ENCODE peak calls at places on chromosomes 12 and 14, in eight cellular contexts. One of them, this sample, is unnamed.
A peak's percentile ranks its signal among the peaks of the same experiment; 100 is the strongest.

GRCh38 chr14:53470351-53471043 is 317.4 kb upstream of the DDHD1 start:
- DNase-seq in IMR-90: peak; percentile 60
- DNase-seq in ovary: no peak
- DNase-seq in GM23338: no peak
- DNase-seq in fibroblast of villous mesenchyme: no peak
- DNase-seq in activated CD4-positive, alpha-beta T cell treated with anti-CD3 and anti-CD28 coated beads for 48 hours: no peak
- DNase-seq in stimulated activated CD4-positive, alpha-beta T cell treated with anti-CD3 and anti-CD28 coated beads, Interleukin-15, amount 100 ng/mL, for 1 hour: no peak
- DNase-seq in substantia nigra: no peak
- DNase-seq in this sample: no peak

GRCh38 chr14:54671537-54671936 is 104.6 kb downstream of the SAMD4A start:
- DNase-seq in IMR-90: no peak
- DNase-seq in ovary: no peak
- DNase-seq in GM23338: no peak
- DNase-seq in fibroblast of villous mesenchyme: no peak
- DNase-seq in activated CD4-positive, alpha-beta T cell treated with anti-CD3 and anti-CD28 coated beads for 48 hours: no peak
- DNase-seq in stimulated activated CD4-positive, alpha-beta T cell treated with anti-CD3 and anti-CD28 coated beads, Interleukin-15, amount 100 ng/mL, for 1 hour: no peak
- DNase-seq in substantia nigra: no peak
- DNase-seq in this sample: no peak

GRCh38 chr12:54350743-54351142 is 13.5 kb downstream of the GPR84 start:
- DNase-seq in IMR-90: no peak
- DNase-seq in ovary: no peak
- DNase-seq in GM23338: peak; percentile 57
- DNase-seq in fibroblast of villous mesenchyme: no peak
- DNase-seq in activated CD4-positive, alpha-beta T cell treated with anti-CD3 and anti-CD28 coated beads for 48 hours: no peak
- DNase-seq in stimulated activated CD4-positive, alpha-beta T cell treated with anti-CD3 and anti-CD28 coated beads, Interleukin-15, amount 100 ng/mL, for 1 hour: no peak
- DNase-seq in substantia nigra: no peak
- DNase-seq in this sample: no peak

GRCh38 chr12:49872781-49873181 is 29.9 kb upstream of the BCDIN3D start:
- DNase-seq in IMR-90: peak; percentile 54
- DNase-seq in ovary: peak; percentile 34
- DNase-seq in GM23338: no peak
- DNase-seq in fibroblast of villous mesenchyme: peak; percentile 35
- DNase-seq in activated CD4-positive, alpha-beta T cell treated with anti-CD3 and anti-CD28 coated beads for 48 hours: no peak
- DNase-seq in stimulated activated CD4-positive, alpha-beta T cell treated with anti-CD3 and anti-CD28 coated beads, Interleukin-15, amount 100 ng/mL, for 1 hour: no peak
- DNase-seq in substantia nigra: no peak
- DNase-seq in this sample: peak; percentile 5

GRCh38 chr12:4215862-4216541 is 57.6 kb upstream of the CCND2 start:
- DNase-seq in IMR-90: no peak
- DNase-seq in ovary: no peak
- DNase-seq in GM23338: no peak
- DNase-seq in fibroblast of villous mesenchyme: no peak
- DNase-seq in activated CD4-positive, alpha-beta T cell treated with anti-CD3 and anti-CD28 coated beads for 48 hours: peak; percentile 37
- DNase-seq in stimulated activated CD4-positive, alpha-beta T cell treated with anti-CD3 and anti-CD28 coated beads, Interleukin-15, amount 100 ng/mL, for 1 hour: no peak
- DNase-seq in substantia nigra: no peak
- DNase-seq in this sample: no peak

GRCh38 chr14:84254205-84254788 is 1275.6 kb upstream of the FLRT2 start:
- DNase-seq in IMR-90: no peak
- DNase-seq in ovary: no peak
- DNase-seq in GM23338: peak; percentile 34
- DNase-seq in fibroblast of villous mesenchyme: peak; percentile 47
- DNase-seq in activated CD4-positive, alpha-beta T cell treated with anti-CD3 and anti-CD28 coated beads for 48 hours: no peak
- DNase-seq in stimulated activated CD4-positive, alpha-beta T cell treated with anti-CD3 and anti-CD28 coated beads, Interleukin-15, amount 100 ng/mL, for 1 hour: no peak
- DNase-seq in substantia nigra: no peak
- DNase-seq in this sample: no peak

GRCh38 chr14:36504805-36505192 is 15.2 kb downstream of the NKX2-1 start:
- DNase-seq in IMR-90: no peak
- DNase-seq in ovary: no peak
- DNase-seq in GM23338: peak; percentile 84
- DNase-seq in fibroblast of villous mesenchyme: no peak
- DNase-seq in activated CD4-positive, alpha-beta T cell treated with anti-CD3 and anti-CD28 coated beads for 48 hours: no peak
- DNase-seq in stimulated activated CD4-positive, alpha-beta T cell treated with anti-CD3 and anti-CD28 coated beads, Interleukin-15, amount 100 ng/mL, for 1 hour: no peak
- DNase-seq in substantia nigra: no peak
- DNase-seq in this sample: no peak

GRCh38 chr12:12985817-12986408 is 14.2 kb downstream of the HEBP1 start:
- DNase-seq in IMR-90: peak; percentile 17
- DNase-seq in ovary: no peak
- DNase-seq in GM23338: peak; percentile 91
- DNase-seq in fibroblast of villous mesenchyme: no peak
- DNase-seq in activated CD4-positive, alpha-beta T cell treated with anti-CD3 and anti-CD28 coated beads for 48 hours: peak; percentile 44
- DNase-seq in stimulated activated CD4-positive, alpha-beta T cell treated with anti-CD3 and anti-CD28 coated beads, Interleukin-15, amount 100 ng/mL, for 1 hour: no peak
- DNase-seq in substantia nigra: no peak
- DNase-seq in this sample: no peak

GRCh38 chr14:73786632-73786941 is 65.0 kb upstream of the PTGR2 start:
- DNase-seq in IMR-90: peak; percentile 40
- DNase-seq in ovary: no peak
- DNase-seq in GM23338: peak; percentile 79
- DNase-seq in fibroblast of villous mesenchyme: peak; percentile 59
- DNase-seq in activated CD4-positive, alpha-beta T cell treated with anti-CD3 and anti-CD28 coated beads for 48 hours: no peak
- DNase-seq in stimulated activated CD4-positive, alpha-beta T cell treated with anti-CD3 and anti-CD28 coated beads, Interleukin-15, amount 100 ng/mL, for 1 hour: no peak
- DNase-seq in substantia nigra: no peak
- DNase-seq in this sample: no peak

GRCh38 chr12:107317751-107318553 is 224.6 kb upstream of the CRY1 start:
- DNase-seq in IMR-90: peak; percentile 88
- DNase-seq in ovary: no peak
- DNase-seq in GM23338: peak; percentile 97
- DNase-seq in fibroblast of villous mesenchyme: peak; percentile 84
- DNase-seq in activated CD4-positive, alpha-beta T cell treated with anti-CD3 and anti-CD28 coated beads for 48 hours: peak; percentile 92
- DNase-seq in stimulated activated CD4-positive, alpha-beta T cell treated with anti-CD3 and anti-CD28 coated beads, Interleukin-15, amount 100 ng/mL, for 1 hour: peak; percentile 64
- DNase-seq in substantia nigra: peak; percentile 25
- DNase-seq in this sample: peak; percentile 88

GRCh38 chr14:67569011-67569650 is 30.9 kb downstream of the PIGH start:
- DNase-seq in IMR-90: no peak
- DNase-seq in ovary: no peak
- DNase-seq in GM23338: peak; percentile 23
- DNase-seq in fibroblast of villous mesenchyme: no peak
- DNase-seq in activated CD4-positive, alpha-beta T cell treated with anti-CD3 and anti-CD28 coated beads for 48 hours: no peak
- DNase-seq in stimulated activated CD4-positive, alpha-beta T cell treated with anti-CD3 and anti-CD28 coated beads, Interleukin-15, amount 100 ng/mL, for 1 hour: no peak
- DNase-seq in substantia nigra: no peak
- DNase-seq in this sample: no peak

GRCh38 chr12:85350356-85350755 is 70.3 kb downstream of the ALX1 start:
- DNase-seq in IMR-90: no peak
- DNase-seq in ovary: no peak
- DNase-seq in GM23338: no peak
- DNase-seq in fibroblast of villous mesenchyme: no peak
- DNase-seq in activated CD4-positive, alpha-beta T cell treated with anti-CD3 and anti-CD28 coated beads for 48 hours: no peak
- DNase-seq in stimulated activated CD4-positive, alpha-beta T cell treated with anti-CD3 and anti-CD28 coated beads, Interleukin-15, amount 100 ng/mL, for 1 hour: no peak
- DNase-seq in substantia nigra: no peak
- DNase-seq in this sample: no peak

GRCh38 chr12:15754233-15754632 is 35.0 kb downstream of the EPS8 start:
- DNase-seq in IMR-90: peak; percentile 65
- DNase-seq in ovary: no peak
- DNase-seq in GM23338: no peak
- DNase-seq in fibroblast of villous mesenchyme: peak; percentile 31
- DNase-seq in activated CD4-positive, alpha-beta T cell treated with anti-CD3 and anti-CD28 coated beads for 48 hours: no peak
- DNase-seq in stimulated activated CD4-positive, alpha-beta T cell treated with anti-CD3 and anti-CD28 coated beads, Interleukin-15, amount 100 ng/mL, for 1 hour: no peak
- DNase-seq in substantia nigra: no peak
- DNase-seq in this sample: no peak

GRCh38 chr12:121005346-121005815 is 10.9 kb downstream of the C12orf43 start:
- DNase-seq in IMR-90: peak; percentile 23
- DNase-seq in ovary: no peak
- DNase-seq in GM23338: peak; percentile 87
- DNase-seq in fibroblast of villous mesenchyme: peak; percentile 42
- DNase-seq in activated CD4-positive, alpha-beta T cell treated with anti-CD3 and anti-CD28 coated beads for 48 hours: peak; percentile 74
- DNase-seq in stimulated activated CD4-positive, alpha-beta T cell treated with anti-CD3 and anti-CD28 coated beads, Interleukin-15, amount 100 ng/mL, for 1 hour: no peak
- DNase-seq in substantia nigra: no peak
- DNase-seq in this sample: no peak

GRCh38 chr12:62191747-62192485 is 68.3 kb upstream of the USP15 start:
- DNase-seq in IMR-90: no peak
- DNase-seq in ovary: peak; percentile 45
- DNase-seq in GM23338: peak; percentile 49
- DNase-seq in fibroblast of villous mesenchyme: no peak
- DNase-seq in activated CD4-positive, alpha-beta T cell treated with anti-CD3 and anti-CD28 coated beads for 48 hours: peak; percentile 27
- DNase-seq in stimulated activated CD4-positive, alpha-beta T cell treated with anti-CD3 and anti-CD28 coated beads, Interleukin-15, amount 100 ng/mL, for 1 hour: no peak
- DNase-seq in substantia nigra: no peak
- DNase-seq in this sample: no peak

GRCh38 chr12:12718853-12719252 is 1.7 kb downstream of the CDKN1B start:
- DNase-seq in IMR-90: peak; percentile 76
- DNase-seq in ovary: no peak
- DNase-seq in GM23338: peak; percentile 28
- DNase-seq in fibroblast of villous mesenchyme: peak; percentile 74
- DNase-seq in activated CD4-positive, alpha-beta T cell treated with anti-CD3 and anti-CD28 coated beads for 48 hours: peak; percentile 49
- DNase-seq in stimulated activated CD4-positive, alpha-beta T cell treated with anti-CD3 and anti-CD28 coated beads, Interleukin-15, amount 100 ng/mL, for 1 hour: no peak
- DNase-seq in substantia nigra: no peak
- DNase-seq in this sample: peak; percentile 14

GRCh38 chr12:50224026-50224692 is 57.0 kb upstream of the CERS5 start:
- DNase-seq in IMR-90: peak; percentile 61
- DNase-seq in ovary: no peak
- DNase-seq in GM23338: peak; percentile 26
- DNase-seq in fibroblast of villous mesenchyme: no peak
- DNase-seq in activated CD4-positive, alpha-beta T cell treated with anti-CD3 and anti-CD28 coated beads for 48 hours: peak; percentile 57
- DNase-seq in stimulated activated CD4-positive, alpha-beta T cell treated with anti-CD3 and anti-CD28 coated beads, Interleukin-15, amount 100 ng/mL, for 1 hour: no peak
- DNase-seq in substantia nigra: no peak
- DNase-seq in this sample: peak; percentile 53

GRCh38 chr14:98198385-98198784 is 1073.6 kb downstream of the BCL11B start:
- DNase-seq in IMR-90: no peak
- DNase-seq in ovary: no peak
- DNase-seq in GM23338: no peak
- DNase-seq in fibroblast of villous mesenchyme: no peak
- DNase-seq in activated CD4-positive, alpha-beta T cell treated with anti-CD3 and anti-CD28 coated beads for 48 hours: peak; percentile 62
- DNase-seq in stimulated activated CD4-positive, alpha-beta T cell treated with anti-CD3 and anti-CD28 coated beads, Interleukin-15, amount 100 ng/mL, for 1 hour: no peak
- DNase-seq in substantia nigra: no peak
- DNase-seq in this sample: no peak

GRCh38 chr14:51087024-51087423 is 7.9 kb downstream of the TRIM9 start:
- DNase-seq in IMR-90: no peak
- DNase-seq in ovary: no peak
- DNase-seq in GM23338: peak; percentile 41
- DNase-seq in fibroblast of villous mesenchyme: no peak
- DNase-seq in activated CD4-positive, alpha-beta T cell treated with anti-CD3 and anti-CD28 coated beads for 48 hours: no peak
- DNase-seq in stimulated activated CD4-positive, alpha-beta T cell treated with anti-CD3 and anti-CD28 coated beads, Interleukin-15, amount 100 ng/mL, for 1 hour: no peak
- DNase-seq in substantia nigra: no peak
- DNase-seq in this sample: no peak

GRCh38 chr12:101490286-101490920 is 15.3 kb downstream of the SPIC start:
- DNase-seq in IMR-90: no peak
- DNase-seq in ovary: no peak
- DNase-seq in GM23338: peak; percentile 78
- DNase-seq in fibroblast of villous mesenchyme: peak; percentile 12
- DNase-seq in activated CD4-positive, alpha-beta T cell treated with anti-CD3 and anti-CD28 coated beads for 48 hours: peak; percentile 25
- DNase-seq in stimulated activated CD4-positive, alpha-beta T cell treated with anti-CD3 and anti-CD28 coated beads, Interleukin-15, amount 100 ng/mL, for 1 hour: no peak
- DNase-seq in substantia nigra: no peak
- DNase-seq in this sample: peak; percentile 18

GRCh38 chr12:124445121-124445718 is 122.2 kb downstream of the NCOR2 start:
- DNase-seq in IMR-90: no peak
- DNase-seq in ovary: no peak
- DNase-seq in GM23338: no peak
- DNase-seq in fibroblast of villous mesenchyme: no peak
- DNase-seq in activated CD4-positive, alpha-beta T cell treated with anti-CD3 and anti-CD28 coated beads for 48 hours: no peak
- DNase-seq in stimulated activated CD4-positive, alpha-beta T cell treated with anti-CD3 and anti-CD28 coated beads, Interleukin-15, amount 100 ng/mL, for 1 hour: no peak
- DNase-seq in substantia nigra: no peak
- DNase-seq in this sample: peak; percentile 50

GRCh38 chr14:103543721-103544626 is 15.0 kb downstream of the TRMT61A start:
- DNase-seq in IMR-90: no peak
- DNase-seq in ovary: peak; percentile 85
- DNase-seq in GM23338: peak; percentile 44
- DNase-seq in fibroblast of villous mesenchyme: no peak
- DNase-seq in activated CD4-positive, alpha-beta T cell treated with anti-CD3 and anti-CD28 coated beads for 48 hours: no peak
- DNase-seq in stimulated activated CD4-positive, alpha-beta T cell treated with anti-CD3 and anti-CD28 coated beads, Interleukin-15, amount 100 ng/mL, for 1 hour: no peak
- DNase-seq in substantia nigra: peak; percentile 74
- DNase-seq in this sample: no peak

GRCh38 chr12:1574863-1575254 is 19.5 kb downstream of the FBXL14 start:
- DNase-seq in IMR-90: no peak
- DNase-seq in ovary: no peak
- DNase-seq in GM23338: no peak
- DNase-seq in fibroblast of villous mesenchyme: no peak
- DNase-seq in activated CD4-positive, alpha-beta T cell treated with anti-CD3 and anti-CD28 coated beads for 48 hours: no peak
- DNase-seq in stimulated activated CD4-positive, alpha-beta T cell treated with anti-CD3 and anti-CD28 coated beads, Interleukin-15, amount 100 ng/mL, for 1 hour: no peak
- DNase-seq in substantia nigra: no peak
- DNase-seq in this sample: no peak

GRCh38 chr12:5390174-5390799 is 41.6 kb upstream of the NTF3 start:
- DNase-seq in IMR-90: no peak
- DNase-seq in ovary: no peak
- DNase-seq in GM23338: no peak
- DNase-seq in fibroblast of villous mesenchyme: no peak
- DNase-seq in activated CD4-positive, alpha-beta T cell treated with anti-CD3 and anti-CD28 coated beads for 48 hours: no peak
- DNase-seq in stimulated activated CD4-positive, alpha-beta T cell treated with anti-CD3 and anti-CD28 coated beads, Interleukin-15, amount 100 ng/mL, for 1 hour: no peak
- DNase-seq in substantia nigra: no peak
- DNase-seq in this sample: no peak

GRCh38 chr12:110666892-110667291 is 22.0 kb downstream of the HVCN1 start:
- DNase-seq in IMR-90: no peak
- DNase-seq in ovary: no peak
- DNase-seq in GM23338: no peak
- DNase-seq in fibroblast of villous mesenchyme: no peak
- DNase-seq in activated CD4-positive, alpha-beta T cell treated with anti-CD3 and anti-CD28 coated beads for 48 hours: no peak
- DNase-seq in stimulated activated CD4-positive, alpha-beta T cell treated with anti-CD3 and anti-CD28 coated beads, Interleukin-15, amount 100 ng/mL, for 1 hour: no peak
- DNase-seq in substantia nigra: no peak
- DNase-seq in this sample: no peak

GRCh38 chr12:72271741-72272661 is at the start of gene TRHDE:
- DNase-seq in IMR-90: peak; percentile 60
- DNase-seq in ovary: peak; percentile 77
- DNase-seq in GM23338: peak; percentile 86
- DNase-seq in fibroblast of villous mesenchyme: peak; percentile 45
- DNase-seq in activated CD4-positive, alpha-beta T cell treated with anti-CD3 and anti-CD28 coated beads for 48 hours: no peak
- DNase-seq in stimulated activated CD4-positive, alpha-beta T cell treated with anti-CD3 and anti-CD28 coated beads, Interleukin-15, amount 100 ng/mL, for 1 hour: no peak
- DNase-seq in substantia nigra: no peak
- DNase-seq in this sample: peak; percentile 57

GRCh38 chr14:53894456-53894855 is 62.2 kb downstream of the BMP4 start:
- DNase-seq in IMR-90: peak; percentile 79
- DNase-seq in ovary: no peak
- DNase-seq in GM23338: no peak
- DNase-seq in fibroblast of villous mesenchyme: peak; percentile 81
- DNase-seq in activated CD4-positive, alpha-beta T cell treated with anti-CD3 and anti-CD28 coated beads for 48 hours: no peak
- DNase-seq in stimulated activated CD4-positive, alpha-beta T cell treated with anti-CD3 and anti-CD28 coated beads, Interleukin-15, amount 100 ng/mL, for 1 hour: no peak
- DNase-seq in substantia nigra: no peak
- DNase-seq in this sample: peak; percentile 56

GRCh38 chr12:10033783-10034381 is 3.4 kb downstream of the CLEC9A start:
- DNase-seq in IMR-90: peak; percentile 18
- DNase-seq in ovary: no peak
- DNase-seq in GM23338: peak; percentile 30
- DNase-seq in fibroblast of villous mesenchyme: peak; percentile 34
- DNase-seq in activated CD4-positive, alpha-beta T cell treated with anti-CD3 and anti-CD28 coated beads for 48 hours: no peak
- DNase-seq in stimulated activated CD4-positive, alpha-beta T cell treated with anti-CD3 and anti-CD28 coated beads, Interleukin-15, amount 100 ng/mL, for 1 hour: no peak
- DNase-seq in substantia nigra: no peak
- DNase-seq in this sample: no peak

GRCh38 chr12:15679146-15679545 is 110.0 kb downstream of the EPS8 start:
- DNase-seq in IMR-90: peak; percentile 56
- DNase-seq in ovary: no peak
- DNase-seq in GM23338: no peak
- DNase-seq in fibroblast of villous mesenchyme: peak; percentile 66
- DNase-seq in activated CD4-positive, alpha-beta T cell treated with anti-CD3 and anti-CD28 coated beads for 48 hours: no peak
- DNase-seq in stimulated activated CD4-positive, alpha-beta T cell treated with anti-CD3 and anti-CD28 coated beads, Interleukin-15, amount 100 ng/mL, for 1 hour: no peak
- DNase-seq in substantia nigra: no peak
- DNase-seq in this sample: peak; percentile 7

GRCh38 chr12:24487606-24488005 is 461.3 kb downstream of the BCAT1 start:
- DNase-seq in IMR-90: no peak
- DNase-seq in ovary: no peak
- DNase-seq in GM23338: no peak
- DNase-seq in fibroblast of villous mesenchyme: no peak
- DNase-seq in activated CD4-positive, alpha-beta T cell treated with anti-CD3 and anti-CD28 coated beads for 48 hours: no peak
- DNase-seq in stimulated activated CD4-positive, alpha-beta T cell treated with anti-CD3 and anti-CD28 coated beads, Interleukin-15, amount 100 ng/mL, for 1 hour: no peak
- DNase-seq in substantia nigra: no peak
- DNase-seq in this sample: no peak

GRCh38 chr12:94839347-94839746 is 164.2 kb downstream of the NDUFA12 start:
- DNase-seq in IMR-90: no peak
- DNase-seq in ovary: no peak
- DNase-seq in GM23338: no peak
- DNase-seq in fibroblast of villous mesenchyme: no peak
- DNase-seq in activated CD4-positive, alpha-beta T cell treated with anti-CD3 and anti-CD28 coated beads for 48 hours: no peak
- DNase-seq in stimulated activated CD4-positive, alpha-beta T cell treated with anti-CD3 and anti-CD28 coated beads, Interleukin-15, amount 100 ng/mL, for 1 hour: no peak
- DNase-seq in substantia nigra: no peak
- DNase-seq in this sample: no peak

GRCh38 chr14:64540208-64541202 is at the start of gene HSPA2:
- DNase-seq in IMR-90: peak; percentile 99
- DNase-seq in ovary: peak; percentile 100
- DNase-seq in GM23338: peak; percentile 100
- DNase-seq in fibroblast of villous mesenchyme: peak; percentile 100
- DNase-seq in activated CD4-positive, alpha-beta T cell treated with anti-CD3 and anti-CD28 coated beads for 48 hours: peak; percentile 97
- DNase-seq in stimulated activated CD4-positive, alpha-beta T cell treated with anti-CD3 and anti-CD28 coated beads, Interleukin-15, amount 100 ng/mL, for 1 hour: peak; percentile 81
- DNase-seq in substantia nigra: peak; percentile 98
- DNase-seq in this sample: peak; percentile 99

GRCh38 chr14:89618821-89619551 is 202.0 kb upstream of the FOXN3 start:
- DNase-seq in IMR-90: peak; percentile 67
- DNase-seq in ovary: peak; percentile 71
- DNase-seq in GM23338: peak; percentile 84
- DNase-seq in fibroblast of villous mesenchyme: peak; percentile 58
- DNase-seq in activated CD4-positive, alpha-beta T cell treated with anti-CD3 and anti-CD28 coated beads for 48 hours: peak; percentile 76
- DNase-seq in stimulated activated CD4-positive, alpha-beta T cell treated with anti-CD3 and anti-CD28 coated beads, Interleukin-15, amount 100 ng/mL, for 1 hour: peak; percentile 36
- DNase-seq in substantia nigra: peak; percentile 40
- DNase-seq in this sample: peak; percentile 42

GRCh38 chr14:54146601-54147000 is 190.0 kb upstream of the BMP4 start:
- DNase-seq in IMR-90: no peak
- DNase-seq in ovary: no peak
- DNase-seq in GM23338: no peak
- DNase-seq in fibroblast of villous mesenchyme: no peak
- DNase-seq in activated CD4-positive, alpha-beta T cell treated with anti-CD3 and anti-CD28 coated beads for 48 hours: no peak
- DNase-seq in stimulated activated CD4-positive, alpha-beta T cell treated with anti-CD3 and anti-CD28 coated beads, Interleukin-15, amount 100 ng/mL, for 1 hour: no peak
- DNase-seq in substantia nigra: no peak
- DNase-seq in this sample: no peak

This sample was measured in kidney glomerular epithelial cell.